ENCODE peak calls at places on chromosomes 6 and 20, in four cellular contexts. One of them, this sample, is unnamed.

GRCh38 chr20:12012241-12013222 is 94.8 kb downstream of the BTBD3 start:
- DNase-seq in astrocyte: peak; percentile 10
- DNase-seq in SK-N-SH: peak; percentile 54
- DNase-seq in fibroblast of lung: peak; percentile 34
- DNase-seq in this sample: peak; percentile 83

GRCh38 chr20:57065646-57066045 is 200.8 kb downstream of the BMP7 start:
- DNase-seq in astrocyte: peak; percentile 62
- DNase-seq in SK-N-SH: no peak
- DNase-seq in fibroblast of lung: peak; percentile 67
- DNase-seq in this sample: no peak

GRCh38 chr20:32190608-32191415 is 16.7 kb downstream of the PLAGL2 start:
- DNase-seq in astrocyte: no peak
- DNase-seq in SK-N-SH: peak; percentile 37
- DNase-seq in fibroblast of lung: no peak
- DNase-seq in this sample: no peak

GRCh38 chr20:63940071-63940471 is 16.1 kb downstream of the UCKL1 start:
- DNase-seq in astrocyte: no peak
- DNase-seq in SK-N-SH: no peak
- DNase-seq in fibroblast of lung: no peak
- DNase-seq in this sample: no peak

GRCh38 chr6:114648847-114649246 is 306.0 kb upstream of the HS3ST5 start:
- DNase-seq in astrocyte: peak; percentile 0
- DNase-seq in SK-N-SH: no peak
- DNase-seq in fibroblast of lung: peak; percentile 5
- DNase-seq in this sample: no peak

GRCh38 chr6:68333444-68333843 is 301.6 kb upstream of the ADGRB3 start:
- DNase-seq in astrocyte: no peak
- DNase-seq in SK-N-SH: peak; percentile 1
- DNase-seq in fibroblast of lung: no peak
- DNase-seq in this sample: no peak

GRCh38 chr6:33766921-33767700 is 20.4 kb upstream of the IP6K3 start:
- DNase-seq in astrocyte: no peak
- DNase-seq in SK-N-SH: no peak
- DNase-seq in fibroblast of lung: no peak
- DNase-seq in this sample: no peak

GRCh38 chr20:63734111-63734945 is 2.1 kb upstream of the LIME1 start:
- DNase-seq in astrocyte: no peak
- DNase-seq in SK-N-SH: peak; percentile 14
- DNase-seq in fibroblast of lung: no peak
- DNase-seq in this sample: no peak

GRCh38 chr6:19327684-19328083 is 509.5 kb upstream of the ID4 start:
- DNase-seq in astrocyte: no peak
- DNase-seq in SK-N-SH: no peak
- DNase-seq in fibroblast of lung: peak; percentile 18
- DNase-seq in this sample: no peak

GRCh38 chr6:170091639-170092579 is 199.0 kb downstream of the DLL1 start:
- DNase-seq in astrocyte: no peak
- DNase-seq in SK-N-SH: no peak
- DNase-seq in fibroblast of lung: no peak
- DNase-seq in this sample: no peak

GRCh38 chr6:158793432-158793831 is 25.7 kb downstream of the EZR start:
- DNase-seq in astrocyte: no peak
- DNase-seq in SK-N-SH: peak; percentile 37
- DNase-seq in fibroblast of lung: peak; percentile 61
- DNase-seq in this sample: peak; percentile 75

GRCh38 chr6:29763491-29764289 is 40.5 kb downstream of the HLA-F start:
- DNase-seq in astrocyte: peak; percentile 67
- DNase-seq in SK-N-SH: no peak
- DNase-seq in fibroblast of lung: peak; percentile 76
- DNase-seq in this sample: no peak

GRCh38 chr20:46011631-46012482 is 3.1 kb downstream of the MMP9 start:
- DNase-seq in astrocyte: no peak
- DNase-seq in SK-N-SH: peak; percentile 59
- DNase-seq in fibroblast of lung: peak; percentile 28
- DNase-seq in this sample: peak; percentile 91

GRCh38 chr6:157258878-157259277 is 64.4 kb downstream of the TMEM242 start:
- DNase-seq in astrocyte: no peak
- DNase-seq in SK-N-SH: no peak
- DNase-seq in fibroblast of lung: no peak
- DNase-seq in this sample: no peak

GRCh38 chr6:158653577-158654354 is 3.9 kb downstream of the SYTL3 start:
- DNase-seq in astrocyte: peak; percentile 64
- DNase-seq in SK-N-SH: no peak
- DNase-seq in fibroblast of lung: peak; percentile 64
- DNase-seq in this sample: no peak

GRCh38 chr6:138410048-138410735 is 6.2 kb downstream of the HEBP2 start:
- DNase-seq in astrocyte: no peak
- DNase-seq in SK-N-SH: no peak
- DNase-seq in fibroblast of lung: peak; percentile 32
- DNase-seq in this sample: no peak

GRCh38 chr6:33372532-33373123 is 19.0 kb upstream of the KIFC1 start:
- DNase-seq in astrocyte: no peak
- DNase-seq in SK-N-SH: no peak
- DNase-seq in fibroblast of lung: no peak
- DNase-seq in this sample: no peak

GRCh38 chr6:13462380-13463326 is 24.7 kb downstream of the GFOD1 start:
- DNase-seq in astrocyte: peak; percentile 19
- DNase-seq in SK-N-SH: no peak
- DNase-seq in fibroblast of lung: peak; percentile 44
- DNase-seq in this sample: peak; percentile 59

GRCh38 chr6:12911387-12911960 is 194.9 kb downstream of the PHACTR1 start:
- DNase-seq in astrocyte: peak; percentile 11
- DNase-seq in SK-N-SH: peak; percentile 46
- DNase-seq in fibroblast of lung: peak; percentile 29
- DNase-seq in this sample: peak; percentile 56

GRCh38 chr6:88631830-88632229 is 331.6 kb downstream of the RNGTT start:
- DNase-seq in astrocyte: no peak
- DNase-seq in SK-N-SH: no peak
- DNase-seq in fibroblast of lung: no peak
- DNase-seq in this sample: no peak

GRCh38 chr6:46421939-46422338 is 69.3 kb downstream of the RCAN2 start:
- DNase-seq in astrocyte: no peak
- DNase-seq in SK-N-SH: no peak
- DNase-seq in fibroblast of lung: no peak
- DNase-seq in this sample: no peak

GRCh38 chr6:75044846-75045245 is 161.0 kb downstream of the COL12A1 start:
- DNase-seq in astrocyte: peak; percentile 14
- DNase-seq in SK-N-SH: no peak
- DNase-seq in fibroblast of lung: peak; percentile 34
- DNase-seq in this sample: no peak

GRCh38 chr6:121135425-121135824 is 198.9 kb downstream of the TBC1D32 start:
- DNase-seq in astrocyte: no peak
- DNase-seq in SK-N-SH: no peak
- DNase-seq in fibroblast of lung: peak; percentile 11
- DNase-seq in this sample: no peak

GRCh38 chr6:90631046-90631445 is 44.2 kb upstream of the MAP3K7 start:
- DNase-seq in astrocyte: no peak
- DNase-seq in SK-N-SH: no peak
- DNase-seq in fibroblast of lung: no peak
- DNase-seq in this sample: no peak

GRCh38 chr6:56004421-56004820 is 129.0 kb upstream of the BMP5 start:
- DNase-seq in astrocyte: peak; percentile 5
- DNase-seq in SK-N-SH: no peak
- DNase-seq in fibroblast of lung: peak; percentile 21
- DNase-seq in this sample: no peak

GRCh38 chr20:49987015-49987867 is 4.5 kb downstream of the SNAI1 start:
- DNase-seq in astrocyte: peak; percentile 56
- DNase-seq in SK-N-SH: no peak
- DNase-seq in fibroblast of lung: peak; percentile 63
- DNase-seq in this sample: peak; percentile 32

GRCh38 chr6:40805336-40805735 is 218.2 kb upstream of the LRFN2 start:
- DNase-seq in astrocyte: no peak
- DNase-seq in SK-N-SH: no peak
- DNase-seq in fibroblast of lung: no peak
- DNase-seq in this sample: no peak

GRCh38 chr6:84033523-84034451 is at the start of gene MRAP2:
- DNase-seq in astrocyte: peak; percentile 12
- DNase-seq in SK-N-SH: peak; percentile 84
- DNase-seq in fibroblast of lung: peak; percentile 47
- DNase-seq in this sample: no peak

GRCh38 chr6:89413006-89413400 is 930 bp upstream of the RRAGD start:
- DNase-seq in astrocyte: no peak
- DNase-seq in SK-N-SH: no peak
- DNase-seq in fibroblast of lung: no peak
- DNase-seq in this sample: no peak

GRCh38 chr6:4861564-4861963 is 85.4 kb downstream of the CDYL start:
- DNase-seq in astrocyte: no peak
- DNase-seq in SK-N-SH: no peak
- DNase-seq in fibroblast of lung: no peak
- DNase-seq in this sample: no peak

GRCh38 chr20:10558635-10559187 is 115.1 kb downstream of the JAG1 start:
- DNase-seq in astrocyte: peak; percentile 99
- DNase-seq in SK-N-SH: no peak
- DNase-seq in fibroblast of lung: peak; percentile 98
- DNase-seq in this sample: peak; percentile 66

GRCh38 chr20:10556519-10557083 is 117.2 kb downstream of the JAG1 start:
- DNase-seq in astrocyte: no peak
- DNase-seq in SK-N-SH: no peak
- DNase-seq in fibroblast of lung: no peak
- DNase-seq in this sample: no peak

GRCh38 chr20:10555865-10556308 is 117.9 kb downstream of the JAG1 start:
- DNase-seq in astrocyte: peak; percentile 70
- DNase-seq in SK-N-SH: no peak
- DNase-seq in fibroblast of lung: peak; percentile 75
- DNase-seq in this sample: no peak

GRCh38 chr20:10559266-10559665 is 114.5 kb downstream of the JAG1 start:
- DNase-seq in astrocyte: no peak
- DNase-seq in SK-N-SH: no peak
- DNase-seq in fibroblast of lung: no peak
- DNase-seq in this sample: no peak

DNA sequence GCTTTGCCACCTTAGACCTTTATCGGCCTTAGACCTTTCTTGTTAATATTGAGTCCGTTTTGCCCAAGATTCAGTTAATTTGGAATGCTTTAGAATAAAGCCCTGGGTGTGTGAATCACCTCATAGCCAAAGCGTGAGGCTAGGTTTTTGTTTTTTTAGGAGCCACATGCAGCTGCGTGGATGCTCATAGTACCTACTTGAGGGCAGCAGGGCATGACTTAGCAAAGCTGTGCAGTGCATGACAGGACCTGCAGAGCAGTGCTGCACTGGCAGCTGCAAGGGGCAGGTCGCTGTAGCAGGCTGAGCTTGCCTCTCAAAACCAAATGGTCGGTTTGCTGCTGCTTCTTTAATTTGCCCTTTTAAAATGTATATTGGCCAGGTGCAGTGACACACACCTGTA is 116.1 kb downstream of the JAG1 start:
- DNase-seq in astrocyte: peak; percentile 24
- DNase-seq in SK-N-SH: no peak
- DNase-seq in fibroblast of lung: peak; percentile 41
- DNase-seq in this sample: peak; percentile 91
- H3K9ac ChIP-seq in astrocyte: peak overlapping the region; percentile 71
- H3K9ac ChIP-seq in SK-N-SH: no peak overlapping the region
- H3K9ac ChIP-seq in fibroblast of lung: no peak overlapping the region
- H3K9ac ChIP-seq in this sample: peak overlapping the region; percentile 43

GRCh38 chr6:165987483-165988305 is 180.0 kb downstream of the TBXT start:
- DNase-seq in astrocyte: peak; percentile 86
- DNase-seq in SK-N-SH: peak; percentile 90
- DNase-seq in fibroblast of lung: peak; percentile 86
- DNase-seq in this sample: no peak
- H3K9ac ChIP-seq in astrocyte: peak overlapping the region; percentile 73
- H3K9ac ChIP-seq in SK-N-SH: no peak overlapping the region
- H3K9ac ChIP-seq in fibroblast of lung: peak overlapping the region; percentile 25
- H3K9ac ChIP-seq in this sample: no peak overlapping the region

DNA sequence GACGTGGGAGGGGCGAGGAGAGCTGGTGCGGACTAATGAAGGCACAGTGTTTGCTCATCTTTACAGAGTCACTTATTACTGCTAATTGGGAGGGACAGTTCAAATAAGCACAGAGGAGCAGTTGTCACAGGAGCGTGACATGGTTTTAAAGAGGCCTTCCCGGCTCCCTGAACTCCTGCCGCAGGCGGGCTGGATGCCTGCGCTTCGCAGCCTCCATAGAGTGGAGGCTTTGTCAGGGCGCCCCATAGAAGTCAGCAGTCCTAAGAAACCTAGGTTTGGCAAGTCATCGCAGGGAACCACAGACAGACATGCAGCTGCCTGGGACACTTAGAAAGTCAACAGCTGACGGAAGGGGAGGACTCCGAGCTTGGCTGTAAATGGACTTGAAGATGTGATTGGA is 149.6 kb downstream of the LINC00237 start:
- DNase-seq in astrocyte: no peak
- DNase-seq in SK-N-SH: no peak
- DNase-seq in fibroblast of lung: no peak
- DNase-seq in this sample: no peak
- H3K9ac ChIP-seq in astrocyte: no peak overlapping the region
- H3K9ac ChIP-seq in SK-N-SH: no peak overlapping the region
- H3K9ac ChIP-seq in fibroblast of lung: no peak overlapping the region
- H3K9ac ChIP-seq in this sample: no peak overlapping the region

DNA sequence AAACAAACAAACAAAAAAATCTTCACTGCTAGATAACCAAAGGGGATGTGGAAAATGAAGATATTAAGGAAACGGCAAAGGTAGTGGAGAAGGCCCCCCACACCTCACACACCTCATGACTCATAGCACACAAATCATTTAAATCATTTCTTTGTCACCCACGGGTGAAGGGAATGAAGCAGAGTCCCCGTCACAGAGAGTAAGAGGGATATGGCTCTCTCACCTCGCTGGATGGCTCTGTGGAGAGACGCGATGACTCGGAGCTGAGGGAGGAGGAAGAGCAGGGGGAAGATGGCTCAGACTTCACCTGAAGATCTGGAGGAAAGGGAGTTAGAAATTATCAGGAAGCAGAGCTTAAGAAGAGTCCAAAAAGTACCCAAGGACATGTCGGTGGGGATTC is 1.2 kb downstream of the ATF6B start:
- DNase-seq in astrocyte: no peak
- DNase-seq in SK-N-SH: no peak
- DNase-seq in fibroblast of lung: no peak
- DNase-seq in this sample: no peak
- H3K9ac ChIP-seq in astrocyte: peak overlapping the region; percentile 98
- H3K9ac ChIP-seq in SK-N-SH: peak overlapping the region; percentile 91
- H3K9ac ChIP-seq in fibroblast of lung: no peak overlapping the region
- H3K9ac ChIP-seq in this sample: peak overlapping the region; percentile 99

This sample was measured in Karpas-422.